ENCODE peak calls at places on chromosomes 5 and 9, in four cellular contexts. H is stimulated activated naive CD8-positive, alpha-beta T cell treated with anti-CD3 and anti-CD28 coated beads, Interleukin-15, Interleukin-2, amounts not matched to agents 100 U/mL and 50 U/mL, for 24 hours; S is naive thymus-derived CD8-positive, alpha-beta T cell; L is activated naive CD4-positive, alpha-beta T cell treated with anti-CD3 and anti-CD28 coated beads, Interleukin-2, amount 50 U/mL, for 72 hours. G is an unnamed sample.

GRCh38 chr5:95858023-95858461 is 35.5 kb upstream of the GLRX start:
- ATAC-seq in H (no peak), S (no peak), L (no peak), G (no peak)

GRCh38 chr5:56862909-56863308 is 46.5 kb upstream of the SETD9 start:
- ATAC-seq in H (no peak), S (no peak), L (no peak), G (peak; percentile 37)

GRCh38 chr5:80711938-80712337 is 57.2 kb upstream of the DHFR start:
- ATAC-seq in H (no peak), S (no peak), L (no peak), G (no peak)

GRCh38 chr5:125835293-125836172 is 587.7 kb upstream of the GRAMD2B start:
- ATAC-seq in H (no peak), S (no peak), L (no peak), G (no peak)

GRCh38 chr5:124663101-124663506 is 83.3 kb downstream of the ZNF608 start:
- ATAC-seq in H (no peak), S (no peak), L (no peak), G (no peak)

GRCh38 chr5:80231243-80231642 is 24.6 kb downstream of the SERINC5 start:
- ATAC-seq in H (no peak), S (no peak), L (peak; percentile 71), G (peak; percentile 76)

GRCh38 chr5:178332096-178332780 is 99.6 kb upstream of the PHYKPL start:
- ATAC-seq in H (no peak), S (no peak), L (no peak), G (no peak)

GRCh38 chr9:95138474-95138873 is 179.0 kb downstream of the FANCC start:
- ATAC-seq in H (no peak), S (no peak), L (no peak), G (no peak)

GRCh38 chr5:84597904-84598303 is 213.2 kb upstream of the EDIL3 start:
- ATAC-seq in H (no peak), S (no peak), L (no peak), G (no peak)

GRCh38 chr9:133563286-133564213 is 29.0 kb downstream of the ADAMTSL2 start:
- ATAC-seq in H (no peak), S (no peak), L (no peak), G (no peak)

G was measured in activated T-helper 17 cell treated with anti-CD3 and anti-CD28 coated beads, Interleukin-2, amount 50 U/mL, for 72 hours.